ENCODE peak calls at places on chromosomes 4 and X, in ten cellular contexts. A is astrocyte of the cerebellum; E is fibroblast of mammary gland; O is CD8-positive, alpha-beta T cell; F is A549; S is uterus; L is adrenal gland; H is GM12865; T is astrocyte; I is choroid plexus epithelial cell. X is an unnamed sample.

GRCh38 chr4:118772149-118773081 is 63.5 kb downstream of the SEC24D start:
- DNase-seq in A (no peak), E (peak), O (no peak), F (peak), S (no peak), L (no peak), H (peak), T (peak), I (peak), X (no peak)

GRCh38 chr4:19739101-19739651 is 512.5 kb upstream of the SLIT2 start:
- DNase-seq in A (peak), E (peak), O (no peak), F (peak), S (no peak), L (no peak), H (no peak), T (peak), I (peak), X (peak)

GRCh38 chr4:179585761-179586160 is 2143.5 kb upstream of the AGA start:
- DNase-seq in A (no peak), E (no peak), O (no peak), F (no peak), S (no peak), L (no peak), H (no peak), T (no peak), I (peak), X (no peak)

GRCh38 chr4:40475609-40476008 is 140.5 kb downstream of the CHRNA9 start:
- DNase-seq in A (no peak), E (no peak), O (no peak), F (peak), S (no peak), L (no peak), H (no peak), T (no peak), I (no peak), X (no peak)

GRCh38 chr4:131426023-131426758 is 1722.9 kb upstream of the PCDH10 start:
- DNase-seq in A (no peak), E (no peak), O (no peak), F (no peak), S (no peak), L (no peak), H (peak), T (no peak), I (no peak), X (no peak)

GRCh38 chr4:24321151-24321550 is 263.2 kb downstream of the DHX15 start:
- DNase-seq in A (peak), E (peak), O (no peak), F (no peak), S (no peak), L (no peak), H (no peak), T (peak), I (no peak), X (peak)

GRCh38 chr4:22552802-22553201 is 36.9 kb upstream of the ADGRA3 start:
- DNase-seq in A (no peak), E (no peak), O (no peak), F (no peak), S (no peak), L (no peak), H (no peak), T (peak), I (peak), X (no peak)

GRCh38 chr4:70544279-70544870 is 26.0 kb downstream of the AMTN start:
- DNase-seq in A (no peak), E (peak), O (no peak), F (no peak), S (no peak), L (no peak), H (peak), T (no peak), I (peak), X (no peak)

GRCh38 chrX:7218321-7219152 is 70.6 kb upstream of the PUDP start:
- DNase-seq in A (no peak), E (no peak), O (no peak), F (no peak), S (no peak), L (no peak), H (no peak), T (no peak), I (no peak), X (no peak)

GRCh38 chr4:156378053-156378665 is 424.5 kb upstream of the CTSO start:
- DNase-seq in A (no peak), E (peak), O (no peak), F (peak), S (no peak), L (no peak), H (peak), T (peak), I (peak), X (peak)

GRCh38 chr4:182929296-182929695 is 12.1 kb upstream of the DCTD start:
- DNase-seq in A (peak), E (peak), O (no peak), F (peak), S (no peak), L (no peak), H (no peak), T (peak), I (peak), X (no peak)

GRCh38 chrX:17679820-17680219 is 57.5 kb upstream of the SCML1 start:
- DNase-seq in A (no peak), E (no peak), O (no peak), F (no peak), S (no peak), L (no peak), H (no peak), T (no peak), I (no peak), X (no peak)

GRCh38 chr4:41060352-41061318 is 153.7 kb downstream of the APBB2 start:
- DNase-seq in A (no peak), E (peak), O (no peak), F (no peak), S (peak), L (no peak), H (no peak), T (no peak), I (no peak), X (no peak)

GRCh38 chr4:168628251-168628650 is 131.4 kb downstream of the PALLD start:
- DNase-seq in A (no peak), E (no peak), O (no peak), F (no peak), S (no peak), L (no peak), H (no peak), T (no peak), I (no peak), X (no peak)

GRCh38 chr4:107600456-107600855 is 119.6 kb downstream of the PAPSS1 start:
- DNase-seq in A (peak), E (peak), O (no peak), F (no peak), S (no peak), L (no peak), H (no peak), T (peak), I (peak), X (no peak)

GRCh38 chr4:37891221-37892159 is 606 bp downstream of the TBC1D1 start:
- DNase-seq in A (no peak), E (peak), O (peak), F (no peak), S (peak), L (peak), H (peak), T (no peak), I (peak), X (no peak)

GRCh38 chr4:153232768-153233167 is 28.5 kb downstream of the TRIM2 start:
- DNase-seq in A (no peak), E (no peak), O (no peak), F (peak), S (no peak), L (no peak), H (peak), T (no peak), I (no peak), X (no peak)

GRCh38 chr4:38094419-38094818 is 134.2 kb downstream of the PTTG2 start:
- DNase-seq in A (no peak), E (no peak), O (no peak), F (no peak), S (no peak), L (no peak), H (no peak), T (no peak), I (no peak), X (no peak)

GRCh38 chr4:156255608-156256007 is 301.9 kb upstream of the CTSO start:
- DNase-seq in A (no peak), E (no peak), O (no peak), F (no peak), S (no peak), L (no peak), H (no peak), T (peak), I (no peak), X (no peak)

GRCh38 chr4:150591284-150591874 is 9.4 kb downstream of the MAB21L2 start:
- DNase-seq in A (no peak), E (no peak), O (no peak), F (peak), S (no peak), L (no peak), H (no peak), T (no peak), I (peak), X (no peak)

GRCh38 chr4:81030617-81031388 is at the start of gene BMP3:
- DNase-seq in A (no peak), E (no peak), O (no peak), F (peak), S (no peak), L (no peak), H (peak), T (peak), I (peak), X (no peak)
- H3K4me3 ChIP-seq in A (peak), E (no peak), O (peak), F (no peak), S (peak), L (no peak), H (peak), T (peak), I (peak), X (peak)

GRCh38 chrX:107541244-107541643 is 87.1 kb upstream of the PRPS1 start:
- DNase-seq in A (no peak), E (peak), O (no peak), F (no peak), S (no peak), L (no peak), H (peak), T (peak), I (no peak), X (no peak)

GRCh38 chrX:107547621-107548020 is 80.7 kb upstream of the PRPS1 start:
- DNase-seq in A (no peak), E (no peak), O (no peak), F (no peak), S (no peak), L (no peak), H (no peak), T (no peak), I (no peak), X (no peak)

GRCh38 chrX:107537815-107538214 is 88.4 kb downstream of the FRMPD3 start:
- DNase-seq in A (no peak), E (peak), O (no peak), F (peak), S (no peak), L (peak), H (peak), T (peak), I (peak), X (peak)

DNA sequence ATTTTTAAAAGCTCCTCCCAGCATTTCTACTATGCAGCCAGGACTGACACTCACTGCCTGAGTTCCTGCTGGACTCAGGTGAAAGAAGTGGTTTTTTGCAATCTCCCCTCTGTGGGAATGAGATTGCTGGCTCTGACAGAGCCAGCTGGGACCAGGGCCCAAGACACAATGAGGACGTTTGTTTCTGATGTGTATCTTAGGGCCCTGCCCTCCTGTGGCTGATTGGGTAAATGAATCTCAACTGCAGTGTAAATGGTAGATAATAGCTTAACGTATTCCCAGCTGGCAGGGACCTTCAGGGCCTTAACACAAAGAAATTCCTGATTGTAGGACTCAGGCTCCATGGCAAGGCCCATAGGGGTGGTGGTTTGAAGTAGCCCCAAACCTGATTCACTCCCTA is 85.8 kb upstream of the PRPS1 start:
- DNase-seq in A (no peak), E (peak), O (no peak), F (peak), S (no peak), L (no peak), H (peak), T (peak), I (peak), X (no peak)
- TF ChIP-seq CTCF in A (peak), E (peak), O (no peak), F (no peak), S (no peak), L (no peak), H (peak), T (peak), I (peak), X (no peak)

GRCh38 chrX:122907375-122907774 is 276.7 kb upstream of the GRIA3 start:
- DNase-seq in A (no peak), E (no peak), O (no peak), F (no peak), S (no peak), L (no peak), H (no peak), T (no peak), I (no peak), X (no peak)
- H3K4me3 ChIP-seq in A (no peak), E (no peak), O (no peak), F (no peak), S (no peak), L (no peak), H (no peak), T (no peak), I (no peak), X (no peak)

DNA sequence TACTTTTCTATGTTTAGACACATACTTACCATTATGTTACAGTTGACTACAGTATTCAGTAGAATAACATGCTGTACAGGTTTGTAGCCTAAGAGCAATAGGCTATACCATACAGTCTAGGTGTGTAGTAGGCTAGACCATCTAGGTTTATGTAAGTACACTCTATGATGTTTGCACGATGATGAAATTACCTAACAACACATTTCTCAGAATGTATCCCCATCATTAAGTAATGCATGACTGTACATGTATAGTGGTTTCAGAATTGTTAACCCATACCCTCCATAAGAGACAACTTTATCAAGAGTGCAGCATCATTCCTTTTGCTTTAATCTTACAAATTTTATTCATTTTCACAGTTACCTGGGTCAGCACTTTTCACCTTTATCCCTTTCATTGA is 126.8 kb downstream of the CLCN5 start:
- DNase-seq in A (no peak), E (no peak), O (no peak), F (no peak), S (no peak), L (no peak), H (no peak), T (no peak), I (no peak), X (no peak)
- TF ChIP-seq CTCF in A (no peak), E (no peak), O (no peak), F (no peak), S (no peak), L (no peak), H (no peak), T (no peak), I (no peak), X (no peak)

X was measured in HFF-Myc.